ENCODE peak calls at places on chromosome 1, in nine cellular contexts. E is GM19239; I is nucleus accumbens; S is T-helper 2 cell; D is HFFc6; K is left cardiac atrium; W is kidney; U is HS-27A; F is CD4-positive, alpha-beta memory T cell. L is an unnamed sample.

GRCh38 chr1:5891141-5891540 is 101.1 kb downstream of the NPHP4 start:
- DNase-seq in E (no peak), I (no peak), S (no peak), D (no peak), K (no peak), W (peak; percentile 42), U (no peak), F (no peak), L (no peak)

GRCh38 chr1:22143065-22143514 is at the start of gene WNT4:
- DNase-seq in E (peak; percentile 77), I (no peak), S (no peak), D (no peak), K (no peak), W (peak; percentile 81), U (no peak), F (no peak), L (no peak)

GRCh38 chr1:101290119-101290921 is 53.5 kb downstream of the S1PR1 start:
- DNase-seq in E (no peak), I (no peak), S (no peak), D (no peak), K (no peak), W (no peak), U (no peak), F (peak; percentile 25), L (no peak)

GRCh38 chr1:203769505-203770343 is 4.7 kb downstream of the LAX1 start:
- DNase-seq in E (no peak), I (no peak), S (no peak), D (peak; percentile 76), K (peak; percentile 81), W (peak; percentile 86), U (no peak), F (no peak), L (peak; percentile 33)

GRCh38 chr1:156847591-156848460 is 11.1 kb downstream of the INSRR start:
- DNase-seq in E (no peak), I (no peak), S (no peak), D (no peak), K (no peak), W (no peak), U (no peak), F (no peak), L (no peak)

GRCh38 chr1:167706931-167707877 is 14.6 kb upstream of the MPZL1 start:
- DNase-seq in E (no peak), I (no peak), S (no peak), D (no peak), K (no peak), W (no peak), U (no peak), F (no peak), L (no peak)

GRCh38 chr1:169538998-169539871 is 47.0 kb downstream of the F5 start:
- DNase-seq in E (no peak), I (no peak), S (no peak), D (peak; percentile 34), K (no peak), W (no peak), U (peak; percentile 59), F (no peak), L (no peak)

GRCh38 chr1:203127672-203128611 is at the start of gene ADORA1:
- DNase-seq in E (no peak), I (no peak), S (no peak), D (peak; percentile 58), K (peak; percentile 72), W (peak; percentile 88), U (no peak), F (no peak), L (peak; percentile 24)

GRCh38 chr1:32438136-32438535 is 26.7 kb upstream of the ZBTB8B start:
- DNase-seq in E (no peak), I (no peak), S (no peak), D (no peak), K (no peak), W (no peak), U (no peak), F (no peak), L (no peak)

GRCh38 chr1:224747578-224747977 is 131.5 kb downstream of the CNIH3 start:
- DNase-seq in E (no peak), I (no peak), S (no peak), D (peak; percentile 8), K (no peak), W (no peak), U (no peak), F (no peak), L (peak; percentile 79)

GRCh38 chr1:162389021-162389818 is 7.7 kb downstream of the C1orf226 start:
- DNase-seq in E (no peak), I (no peak), S (no peak), D (peak; percentile 12), K (no peak), W (no peak), U (peak; percentile 23), F (no peak), L (peak; percentile 34)

GRCh38 chr1:24926596-24927249 is 3.4 kb downstream of the RUNX3 start:
- DNase-seq in E (no peak), I (no peak), S (no peak), D (peak; percentile 6), K (no peak), W (no peak), U (no peak), F (peak; percentile 52), L (no peak)

GRCh38 chr1:20753589-20753988 is 21.1 kb upstream of the SH2D5 start:
- DNase-seq in E (no peak), I (no peak), S (no peak), D (peak; percentile 37), K (no peak), W (no peak), U (no peak), F (no peak), L (peak; percentile 3)

GRCh38 chr1:99992044-99992722 is 22.4 kb downstream of the SLC35A3 start:
- DNase-seq in E (no peak), I (no peak), S (no peak), D (peak; percentile 13), K (no peak), W (no peak), U (no peak), F (no peak), L (no peak)

GRCh38 chr1:41898191-41898713 is 20.5 kb downstream of the HIVEP3 start:
- DNase-seq in E (no peak), I (no peak), S (peak; percentile 36), D (no peak), K (peak; percentile 71), W (no peak), U (no peak), F (peak; percentile 92), L (peak; percentile 76)

L was measured in NCI-H2029.